ENCODE peak calls at places on chromosome 6, in five cellular contexts. One of them, this sample, is unnamed.

GRCh38 chr6:166488701-166489100 is 97.8 kb downstream of the RAMACL start:
- DNase-seq in PC-9: no peak
- DNase-seq in GM23248: no peak
- DNase-seq in GM23338: no peak
- DNase-seq in neural progenitor cell: no peak
- DNase-seq in this sample: no peak

GRCh38 chr6:73129653-73130443 is 95.4 kb downstream of the KHDC1L start:
- DNase-seq in PC-9: peak; percentile 77
- DNase-seq in GM23248: peak; percentile 89
- DNase-seq in GM23338: peak; percentile 93
- DNase-seq in neural progenitor cell: peak; percentile 92
- DNase-seq in this sample: peak; percentile 52

GRCh38 chr6:158849899-158850806 is 31.0 kb upstream of the EZR start:
- DNase-seq in PC-9: peak; percentile 100
- DNase-seq in GM23248: peak; percentile 97
- DNase-seq in GM23338: peak; percentile 66
- DNase-seq in neural progenitor cell: no peak
- DNase-seq in this sample: no peak

GRCh38 chr6:136014454-136015421 is 163.2 kb downstream of the PDE7B start:
- DNase-seq in PC-9: no peak
- DNase-seq in GM23248: peak; percentile 97
- DNase-seq in GM23338: no peak
- DNase-seq in neural progenitor cell: no peak
- DNase-seq in this sample: no peak

GRCh38 chr6:113953346-113953745 is 17.6 kb downstream of the HDAC2 start:
- DNase-seq in PC-9: no peak
- DNase-seq in GM23248: peak; percentile 50
- DNase-seq in GM23338: no peak
- DNase-seq in neural progenitor cell: no peak
- DNase-seq in this sample: no peak

GRCh38 chr6:169939554-169940164 is 188.2 kb downstream of the ERMARD start:
- DNase-seq in PC-9: no peak
- DNase-seq in GM23248: no peak
- DNase-seq in GM23338: no peak
- DNase-seq in neural progenitor cell: no peak
- DNase-seq in this sample: no peak

GRCh38 chr6:169883316-169883715 is 131.9 kb downstream of the ERMARD start:
- DNase-seq in PC-9: no peak
- DNase-seq in GM23248: no peak
- DNase-seq in GM23338: no peak
- DNase-seq in neural progenitor cell: no peak
- DNase-seq in this sample: peak; percentile 5

GRCh38 chr6:33320315-33321181 is 3.0 kb upstream of the ZBTB22 start:
- DNase-seq in PC-9: peak; percentile 42
- DNase-seq in GM23248: peak; percentile 94
- DNase-seq in GM23338: peak; percentile 41
- DNase-seq in neural progenitor cell: no peak
- DNase-seq in this sample: no peak

GRCh38 chr6:125549202-125549884 is 200.1 kb upstream of the HEY2 start:
- DNase-seq in PC-9: no peak
- DNase-seq in GM23248: no peak
- DNase-seq in GM23338: no peak
- DNase-seq in neural progenitor cell: no peak
- DNase-seq in this sample: no peak

GRCh38 chr6:13412639-13413465 is 74.5 kb downstream of the GFOD1 start:
- DNase-seq in PC-9: no peak
- DNase-seq in GM23248: no peak
- DNase-seq in GM23338: no peak
- DNase-seq in neural progenitor cell: peak; percentile 10
- DNase-seq in this sample: no peak

GRCh38 chr6:137767465-137767864 is 99.6 kb upstream of the TNFAIP3 start:
- DNase-seq in PC-9: no peak
- DNase-seq in GM23248: no peak
- DNase-seq in GM23338: no peak
- DNase-seq in neural progenitor cell: no peak
- DNase-seq in this sample: no peak
- H3K4me2 ChIP-seq in PC-9: no peak overlapping the region
- H3K4me2 ChIP-seq in GM23248: no peak overlapping the region
- H3K4me2 ChIP-seq in GM23338: no peak overlapping the region
- H3K4me2 ChIP-seq in neural progenitor cell: no peak overlapping the region
- H3K4me2 ChIP-seq in this sample: no peak overlapping the region

DNA sequence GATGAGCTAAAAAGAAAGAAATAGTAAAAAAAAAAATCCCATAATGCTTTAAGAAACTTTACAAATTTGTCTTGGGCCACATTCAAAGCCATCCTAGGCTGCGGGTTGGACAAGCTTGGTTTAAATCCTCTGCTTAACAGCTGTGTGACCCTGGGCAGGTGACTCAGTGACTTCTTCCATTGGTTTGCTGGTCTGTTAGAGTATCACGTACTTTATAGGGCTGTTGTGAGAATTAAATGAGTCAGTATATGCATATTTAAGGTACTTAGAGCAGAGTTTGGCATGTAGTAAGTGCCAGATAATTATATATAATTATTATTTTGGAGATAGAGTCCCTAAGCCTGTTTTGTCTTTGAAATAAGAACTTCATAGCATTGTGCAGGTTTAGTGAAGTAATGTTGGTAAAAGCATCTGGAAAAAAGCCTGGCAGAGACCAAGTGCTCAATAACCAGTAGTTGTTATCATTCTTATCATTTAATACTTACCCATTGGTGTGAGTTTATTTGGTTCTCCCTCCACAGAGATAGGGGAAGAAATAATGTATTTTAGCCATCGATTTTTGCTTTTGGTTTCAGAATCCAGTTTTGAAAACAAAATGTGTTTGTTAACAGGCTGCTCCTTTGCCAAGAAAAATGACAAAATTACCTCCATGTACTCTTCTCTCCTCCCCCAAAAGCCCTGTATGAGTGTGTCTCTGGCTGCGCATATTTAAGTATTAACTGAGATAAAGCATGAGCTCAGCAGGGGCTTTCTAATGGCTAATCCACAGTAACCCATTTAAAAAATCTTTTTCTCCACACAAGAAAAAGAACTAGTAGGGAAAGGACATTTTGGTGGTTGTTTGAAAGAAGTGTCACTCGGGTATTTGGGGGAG is 67.2 kb downstream of the FOXO3 start:
- DNase-seq in PC-9: no peak
- DNase-seq in GM23248: peak; percentile 39
- DNase-seq in GM23338: no peak
- DNase-seq in neural progenitor cell: no peak
- DNase-seq in this sample: no peak
- H3F3A ChIP-seq in PC-9: peaks cover 43% of the 10 kb centered on the region
- H3F3A ChIP-seq in GM23248: peaks cover 34% of the 10 kb centered on the region
- H3F3A ChIP-seq in GM23338: peaks cover 2% of the 10 kb centered on the region
- H3F3A ChIP-seq in neural progenitor cell: no peaks in the 10 kb centered on the region
- H3F3A ChIP-seq in this sample: peaks cover 1% of the 10 kb centered on the region

GRCh38 chr6:45920819-45921511 is 94.7 kb downstream of the CLIC5 start:
- DNase-seq in PC-9: no peak
- DNase-seq in GM23248: peak; percentile 23
- DNase-seq in GM23338: no peak
- DNase-seq in neural progenitor cell: no peak
- DNase-seq in this sample: no peak

GRCh38 chr6:45924763-45925342 is 90.8 kb downstream of the CLIC5 start:
- DNase-seq in PC-9: no peak
- DNase-seq in GM23248: no peak
- DNase-seq in GM23338: no peak
- DNase-seq in neural progenitor cell: no peak
- DNase-seq in this sample: no peak

GRCh38 chr6:45921703-45922270 is 93.9 kb downstream of the CLIC5 start:
- DNase-seq in PC-9: no peak
- DNase-seq in GM23248: no peak
- DNase-seq in GM23338: no peak
- DNase-seq in neural progenitor cell: no peak
- DNase-seq in this sample: no peak

GRCh38 chr6:45922728-45923351 is 92.8 kb downstream of the CLIC5 start:
- DNase-seq in PC-9: peak; percentile 41
- DNase-seq in GM23248: peak; percentile 88
- DNase-seq in GM23338: peak; percentile 80
- DNase-seq in neural progenitor cell: peak; percentile 85
- DNase-seq in this sample: peak; percentile 31

GRCh38 chr6:45923831-45924391 is 91.7 kb downstream of the CLIC5 start:
- DNase-seq in PC-9: peak; percentile 53
- DNase-seq in GM23248: peak; percentile 81
- DNase-seq in GM23338: no peak
- DNase-seq in neural progenitor cell: no peak
- DNase-seq in this sample: no peak
- H3K4me2 ChIP-seq in PC-9: no peak overlapping the region
- H3K4me2 ChIP-seq in GM23248: no peak overlapping the region
- H3K4me2 ChIP-seq in GM23338: no peak overlapping the region
- H3K4me2 ChIP-seq in neural progenitor cell: no peak overlapping the region
- H3K4me2 ChIP-seq in this sample: peak overlapping the region; percentile 33

GRCh38 chr6:28895131-28895812 is 28.5 kb downstream of the TRIM27 start:
- DNase-seq in PC-9: peak; percentile 92
- DNase-seq in GM23248: peak; percentile 97
- DNase-seq in GM23338: peak; percentile 99
- DNase-seq in neural progenitor cell: peak; percentile 95
- DNase-seq in this sample: peak; percentile 87

GRCh38 chr6:28893172-28893799 is 30.5 kb downstream of the TRIM27 start:
- DNase-seq in PC-9: no peak
- DNase-seq in GM23248: no peak
- DNase-seq in GM23338: no peak
- DNase-seq in neural progenitor cell: no peak
- DNase-seq in this sample: no peak

GRCh38 chr6:28898710-28898965 is 25.1 kb downstream of the TRIM27 start:
- DNase-seq in PC-9: no peak
- DNase-seq in GM23248: no peak
- DNase-seq in GM23338: no peak
- DNase-seq in neural progenitor cell: no peak
- DNase-seq in this sample: no peak

GRCh38 chr6:28900577-28901266 is 23.1 kb downstream of the TRIM27 start:
- DNase-seq in PC-9: no peak
- DNase-seq in GM23248: no peak
- DNase-seq in GM23338: no peak
- DNase-seq in neural progenitor cell: no peak
- DNase-seq in this sample: no peak

GRCh38 chr6:28896505-28897392 is 27.0 kb downstream of the TRIM27 start:
- DNase-seq in PC-9: peak; percentile 61
- DNase-seq in GM23248: peak; percentile 82
- DNase-seq in GM23338: peak; percentile 78
- DNase-seq in neural progenitor cell: peak; percentile 77
- DNase-seq in this sample: peak; percentile 63
- H3F3A ChIP-seq in PC-9: peaks cover 57% of the 10 kb centered on the region
- H3F3A ChIP-seq in GM23248: peaks cover 56% of the 10 kb centered on the region
- H3F3A ChIP-seq in GM23338: peaks cover 12% of the 10 kb centered on the region
- H3F3A ChIP-seq in neural progenitor cell: peaks cover 57% of the 10 kb centered on the region
- H3F3A ChIP-seq in this sample: peaks cover 39% of the 10 kb centered on the region

GRCh38 chr6:52605610-52606185 is 28.8 kb upstream of the TRAM2 start:
- DNase-seq in PC-9: no peak
- DNase-seq in GM23248: no peak
- DNase-seq in GM23338: no peak
- DNase-seq in neural progenitor cell: no peak
- DNase-seq in this sample: no peak

GRCh38 chr6:52611833-52612232 is 35.0 kb upstream of the TRAM2 start:
- DNase-seq in PC-9: no peak
- DNase-seq in GM23248: no peak
- DNase-seq in GM23338: no peak
- DNase-seq in neural progenitor cell: no peak
- DNase-seq in this sample: no peak

GRCh38 chr6:52610745-52611355 is 34.0 kb upstream of the TRAM2 start:
- DNase-seq in PC-9: no peak
- DNase-seq in GM23248: peak; percentile 80
- DNase-seq in GM23338: no peak
- DNase-seq in neural progenitor cell: no peak
- DNase-seq in this sample: no peak

GRCh38 chr6:52612336-52613096 is 35.7 kb upstream of the TRAM2 start:
- DNase-seq in PC-9: no peak
- DNase-seq in GM23248: peak; percentile 59
- DNase-seq in GM23338: no peak
- DNase-seq in neural progenitor cell: no peak
- DNase-seq in this sample: peak; percentile 53

GRCh38 chr6:52609968-52610367 is 33.1 kb upstream of the TRAM2 start:
- DNase-seq in PC-9: no peak
- DNase-seq in GM23248: no peak
- DNase-seq in GM23338: no peak
- DNase-seq in neural progenitor cell: no peak
- DNase-seq in this sample: peak; percentile 36
- H3K4me2 ChIP-seq in PC-9: no peak overlapping the region
- H3K4me2 ChIP-seq in GM23248: no peak overlapping the region
- H3K4me2 ChIP-seq in GM23338: no peak overlapping the region
- H3K4me2 ChIP-seq in neural progenitor cell: no peak overlapping the region
- H3K4me2 ChIP-seq in this sample: no peak overlapping the region